ENCODE peak calls at places on chromosomes 1 and 21, in five cellular contexts. J is uterus, Q is left ventricle myocardium inferior, C is MM.1S, O is PC-3. P is an unnamed sample. For H3K36me3 and H3K4me1, the result is how much of the 10 kb centered on the place peaks cover.

GRCh38 chr1:59375321-59376220 is 78.7 kb downstream of the FGGY start:
- DNase-seq in Q (no peak), O (peak), J (no peak), C (no peak), P (no peak)

GRCh38 chr1:154839691-154840090 is 30.4 kb downstream of the KCNN3 start:
- DNase-seq in Q (peak), O (no peak), C (no peak), J (no peak), P (no peak)

GRCh38 chr1:43367026-43367903 is 546 bp downstream of the ELOVL1 start:
- DNase-seq in O (peak), C (peak), Q (peak), J (peak), P (peak)

GRCh38 chr1:192235127-192235526 is 76.9 kb downstream of the RGS18 start:
- DNase-seq in C (no peak), Q (no peak), O (no peak), J (no peak), P (no peak)

GRCh38 chr1:19643113-19643512 is 998 bp upstream of the NBL1 start:
- DNase-seq in J (no peak), O (peak), C (no peak), Q (no peak), P (peak)

GRCh38 chr1:157272899-157273774 is 134.9 kb upstream of the ETV3 start:
- DNase-seq in O (no peak), Q (no peak), J (no peak), C (no peak), P (no peak)

GRCh38 chr1:201266774-201267173 is 16.5 kb upstream of the PKP1 start:
- DNase-seq in Q (no peak), O (peak), J (no peak), C (no peak), P (no peak)

GRCh38 chr1:208216062-208216461 is 28.1 kb downstream of the PLXNA2 start:
- DNase-seq in O (peak), Q (no peak), C (no peak), J (no peak), P (no peak)

GRCh38 chr1:245988393-245989078 is 518.5 kb downstream of the SMYD3 start:
- DNase-seq in O (no peak), C (no peak), Q (no peak), J (no peak), P (no peak)

GRCh38 chr1:158329807-158330206 is 1.5 kb downstream of the CD1B start:
- DNase-seq in J (no peak), C (peak), O (peak), Q (no peak), P (no peak)

GRCh38 chr1:180177931-180178330 is 23.3 kb downstream of the QSOX1 start:
- DNase-seq in J (no peak), O (no peak), Q (no peak), C (no peak), P (no peak)

GRCh38 chr1:53048960-53049573 is 12.9 kb upstream of the PODN start:
- DNase-seq in O (no peak), C (no peak), J (no peak), Q (no peak), P (no peak)

GRCh38 chr1:223739366-223740057 is 27.2 kb downstream of the CAPN2 start:
- DNase-seq in O (no peak), C (no peak), Q (no peak), J (no peak), P (no peak)

GRCh38 chr1:94044290-94044790 is 76.6 kb downstream of the ABCA4 start:
- DNase-seq in Q (peak), C (no peak), O (no peak), J (peak), P (peak)

GRCh38 chr1:26126321-26127084 is 14.9 kb downstream of the PDIK1L start:
- DNase-seq in J (no peak), O (peak), Q (no peak), C (peak), P (peak)

GRCh38 chr21:44762221-44763049 is 39.2 kb downstream of the UBE2G2 start:
- DNase-seq in Q (no peak), O (no peak), C (no peak), J (no peak), P (no peak)

GRCh38 chr1:178155478-178156255 is 61.8 kb downstream of the RASAL2 start:
- DNase-seq in O (peak), J (no peak), Q (no peak), C (no peak), P (no peak)

DNA sequence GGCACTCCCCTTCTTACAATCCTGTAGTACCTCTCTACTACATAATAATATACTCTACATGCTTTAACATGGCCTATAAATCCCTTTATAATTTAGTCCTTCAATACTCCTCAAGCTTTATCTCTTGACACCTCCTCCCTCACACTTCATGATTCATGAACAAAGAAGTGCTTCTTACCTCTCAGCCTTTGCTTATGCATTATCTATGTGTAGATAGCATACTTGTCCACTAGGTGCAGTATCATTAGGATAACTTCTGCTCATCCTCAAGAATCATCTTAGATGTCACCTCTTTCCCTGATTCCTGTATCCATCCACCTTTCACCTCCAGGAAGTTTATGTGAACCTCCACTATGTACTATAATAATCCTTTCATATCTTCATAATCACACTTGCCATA is 74.4 kb downstream of the COL24A1 start:
- DNase-seq in C (no peak), J (no peak), O (peak), Q (no peak), P (no peak)
- TF ChIP-seq CTCF in C (peak), J (no peak), O (peak), Q (no peak), P (no peak)

GRCh38 chr1:247336390-247336789 is 4.7 kb upstream of the ZNF496 start:
- DNase-seq in C (no peak), J (no peak), O (no peak), Q (no peak), P (no peak)
- H3K36me3 ChIP-seq in C (under half), J (under half), O (under half), Q (under half), P (under half)

GRCh38 chr21:37383066-37383465 is 16.5 kb downstream of the DYRK1A start:
- DNase-seq in J (no peak), C (no peak), O (no peak), Q (no peak), P (no peak)
- H3K4me1 ChIP-seq in J (under half), C (under half), O (under half), Q (half or more), P (under half)

DNA sequence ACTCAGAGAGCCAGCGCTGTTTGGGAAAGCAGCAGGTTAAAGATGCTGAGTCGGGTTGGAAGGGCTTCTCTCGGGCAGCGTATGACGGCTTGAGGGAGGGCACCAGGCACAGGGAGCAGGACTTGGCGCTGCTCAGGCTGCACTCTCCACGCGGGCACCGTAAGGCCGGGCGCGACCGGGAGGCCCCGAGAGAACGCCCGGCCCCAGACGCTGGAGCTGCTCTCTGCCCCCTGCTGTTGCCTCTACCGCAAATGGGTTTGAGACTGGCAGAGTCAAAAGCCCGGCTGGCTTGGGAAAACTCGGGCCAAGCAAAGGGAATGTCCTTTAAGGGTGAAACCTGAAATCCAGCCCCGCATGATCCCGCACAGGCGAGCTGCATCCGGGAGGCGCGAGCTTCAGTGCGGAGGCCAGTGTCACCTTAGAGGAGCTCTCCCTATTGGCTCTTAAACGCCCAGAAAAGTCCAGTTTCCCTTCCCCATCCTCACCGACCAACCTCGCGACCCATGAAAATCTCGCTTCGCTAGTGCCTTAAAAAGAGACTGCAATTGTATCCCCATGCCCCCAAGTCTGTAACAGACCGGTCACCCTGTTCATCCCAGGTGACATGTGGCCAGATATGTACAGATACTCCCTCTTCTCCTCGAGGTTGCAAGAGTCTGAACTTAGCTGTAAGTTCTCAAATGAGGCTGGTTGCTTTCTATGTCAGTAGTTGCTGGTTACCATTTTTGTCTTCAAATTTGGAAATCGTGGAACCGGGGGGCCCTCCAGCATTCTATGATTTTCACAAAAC is 1.1 kb downstream of the PRRX1 start:
- DNase-seq in C (no peak), Q (peak), J (peak), O (no peak), P (peak)
- TF ChIP-seq CTCF in C (no peak), Q (peak), J (no peak), O (no peak), P (peak)

GRCh38 chr1:171582589-171582988 is 39.5 kb upstream of the MYOCOS start:
- DNase-seq in O (no peak), J (no peak), C (no peak), Q (no peak), P (no peak)

GRCh38 chr1:171581226-171581625 is 40.8 kb upstream of the MYOCOS start:
- DNase-seq in J (no peak), O (no peak), C (no peak), Q (no peak), P (no peak)

GRCh38 chr1:171585715-171586114 is 36.3 kb upstream of the MYOCOS start:
- DNase-seq in Q (no peak), C (no peak), O (no peak), J (no peak), P (no peak)

GRCh38 chr1:171581766-171582165 is 40.3 kb upstream of the MYOCOS start:
- DNase-seq in O (no peak), Q (no peak), J (no peak), C (no peak), P (no peak)

GRCh38 chr1:171583581-171584194 is 38.4 kb upstream of the MYOCOS start:
- DNase-seq in J (no peak), O (no peak), C (no peak), Q (no peak), P (no peak)
- H3K36me3 ChIP-seq in J (under half), O (half or more), C (half or more), Q (half or more), P (half or more)